ENCODE peak calls at places on chromosomes 3 and 15, in ten cellular contexts. R is effector memory CD8-positive, alpha-beta T cell; F is mesenchymal stem cell; E is AG20443; M is DMS 273 treated with DMSO at 0.1 percent for 48 hours; K is type B pancreatic cell; A is NCI-H1092 treated with DMSO at 0.1 percent for 48 hours; P is stimulated activated CD8-positive, alpha-beta memory T cell treated with anti-CD3 and anti-CD28 coated beads, Interleukin-4, amount 100 ng/mL, for 1 hour; Z is coronary artery; N is ELF-1. S is an unnamed sample.

GRCh38 chr15:101445562-101446526 is 43.7 kb downstream of the PCSK6 start:
- DNase-seq in N (no peak), A (no peak), M (no peak), R (no peak), Z (no peak), F (peak; percentile 93), E (no peak), K (no peak), P (no peak), S (no peak)

GRCh38 chr3:51696954-51697353 is 9.9 kb upstream of the GRM2 start:
- DNase-seq in Z (no peak), E (no peak), M (no peak), P (no peak), R (no peak), A (no peak), K (no peak), F (no peak), N (no peak), S (no peak)

GRCh38 chr15:62706361-62706760 is 336.2 kb upstream of the TPM1 start:
- DNase-seq in F (no peak), E (no peak), P (no peak), K (no peak), Z (no peak), N (no peak), R (no peak), A (no peak), M (no peak), S (no peak)

GRCh38 chr3:189909573-189909972 is 211.1 kb downstream of the P3H2 start:
- DNase-seq in A (no peak), E (no peak), F (no peak), N (no peak), P (no peak), R (no peak), Z (no peak), M (no peak), K (no peak), S (no peak)

GRCh38 chr15:94236638-94237037 is 5.3 kb downstream of the MCTP2 start:
- DNase-seq in A (no peak), F (peak; percentile 46), R (no peak), N (no peak), Z (no peak), M (no peak), P (no peak), E (no peak), K (no peak), S (no peak)

GRCh38 chr3:59286791-59287531 is 237.1 kb upstream of the CFAP20DC start:
- DNase-seq in F (peak; percentile 90), A (no peak), P (no peak), N (no peak), Z (no peak), E (peak; percentile 73), M (no peak), R (no peak), K (no peak), S (peak; percentile 4)

GRCh38 chr3:159821737-159822136 is 166.9 kb upstream of the IL12A start:
- DNase-seq in Z (no peak), F (no peak), N (no peak), E (no peak), M (no peak), A (no peak), K (no peak), P (no peak), R (no peak), S (no peak)

GRCh38 chr3:98735761-98736269 is 27.3 kb upstream of the ST3GAL6 start:
- DNase-seq in R (no peak), Z (no peak), N (no peak), M (no peak), E (no peak), P (no peak), K (no peak), F (peak; percentile 14), A (no peak), S (no peak)

GRCh38 chr3:76565496-76566210 is 474.2 kb upstream of the ROBO2 start:
- DNase-seq in P (no peak), F (no peak), M (no peak), R (no peak), N (no peak), K (no peak), E (no peak), A (no peak), Z (no peak), S (no peak)

GRCh38 chr3:40741729-40742128 is 217.0 kb downstream of the ZNF621 start:
- DNase-seq in E (no peak), P (no peak), M (no peak), F (peak; percentile 85), A (peak; percentile 21), Z (no peak), N (no peak), R (no peak), K (no peak), S (no peak)

GRCh38 chr3:103372031-103372430 is 937.2 kb downstream of the ZPLD1 start:
- DNase-seq in E (no peak), F (no peak), R (no peak), M (no peak), P (no peak), K (no peak), N (no peak), Z (no peak), A (no peak), S (no peak)

GRCh38 chr3:134077649-134078081 is 47.9 kb upstream of the SLCO2A1 start:
- DNase-seq in K (no peak), F (no peak), N (no peak), P (no peak), Z (peak; percentile 35), R (no peak), M (no peak), A (no peak), E (no peak), S (no peak)

GRCh38 chr3:158532099-158532734 is 38.8 kb upstream of the MLF1 start:
- DNase-seq in A (peak; percentile 28), N (no peak), E (peak; percentile 52), K (no peak), Z (no peak), R (no peak), P (no peak), F (peak; percentile 69), M (no peak), S (peak; percentile 50)

GRCh38 chr15:40336129-40337122 is 4.3 kb downstream of the CCDC9B start:
- DNase-seq in E (no peak), Z (no peak), M (peak; percentile 39), R (no peak), A (peak; percentile 23), N (no peak), P (no peak), K (no peak), F (no peak), S (no peak)

GRCh38 chr3:160587105-160587504 is 21.7 kb upstream of the KPNA4 start:
- DNase-seq in N (no peak), R (no peak), A (no peak), K (no peak), P (no peak), M (peak; percentile 37), F (no peak), E (no peak), Z (no peak), S (no peak)

GRCh38 chr15:33773969-33774368 is 194.3 kb upstream of the CHRM5 start:
- DNase-seq in N (no peak), E (no peak), M (no peak), R (no peak), Z (no peak), K (no peak), P (no peak), A (no peak), F (no peak), S (no peak)

GRCh38 chr3:32281570-32282106 is 43.2 kb downstream of the CMTM8 start:
- DNase-seq in R (no peak), F (no peak), E (no peak), Z (no peak), N (no peak), M (no peak), K (no peak), P (no peak), A (no peak), S (no peak)

GRCh38 chr3:187941848-187942194 is 196.6 kb upstream of the BCL6 start:
- DNase-seq in N (no peak), A (no peak), M (no peak), E (no peak), Z (no peak), F (no peak), K (no peak), R (no peak), P (no peak), S (no peak)

GRCh38 chr15:99443056-99443756 is 122.6 kb upstream of the MEF2A start:
- DNase-seq in E (no peak), M (no peak), Z (peak; percentile 74), R (no peak), F (no peak), A (no peak), P (no peak), N (no peak), K (no peak), S (no peak)

GRCh38 chr3:150528359-150528797 is 17.9 kb downstream of the SERP1 start:
- DNase-seq in F (peak; percentile 56), Z (no peak), A (no peak), M (no peak), E (peak; percentile 27), R (no peak), N (no peak), K (no peak), P (no peak), S (no peak)

GRCh38 chr15:28900892-28901586 is 15.3 kb downstream of the APBA2 start:
- DNase-seq in K (no peak), P (no peak), F (no peak), R (no peak), M (no peak), E (no peak), N (no peak), Z (no peak), A (no peak), S (no peak)

GRCh38 chr3:127524300-127524896 is 66.1 kb downstream of the TPRA1 start:
- DNase-seq in A (peak; percentile 85), M (peak; percentile 37), R (no peak), N (no peak), P (no peak), F (no peak), Z (no peak), E (no peak), K (no peak), S (no peak)

S was measured in Calu3.